ENCODE peak calls at places on chromosome 17, in nine cellular contexts. Y, M, S, O, V, I, G, D and H are unnamed samples.

GRCh38 chr17:16912021-16912962 is 59.6 kb downstream of the TNFRSF13B start:
- DNase-seq in V (no peak), Y (no peak), S (peak; percentile 86), G (no peak), M (no peak), I (no peak), O (no peak), D (no peak), H (no peak)

GRCh38 chr17:74259667-74260524 is 14.1 kb upstream of the DNAI2 start:
- DNase-seq in S (no peak), V (no peak), G (no peak), D (no peak), I (no peak), O (no peak), M (no peak), Y (no peak), H (no peak)

GRCh38 chr17:72126575-72127486 is 6.0 kb downstream of the SOX9 start:
- DNase-seq in S (no peak), I (no peak), O (no peak), V (peak; percentile 95), Y (no peak), M (no peak), G (no peak), D (no peak), H (no peak)

GRCh38 chr17:78925662-78926555 is 722 bp upstream of the TIMP2 start:
- DNase-seq in Y (no peak), O (peak; percentile 77), V (peak; percentile 52), I (peak; percentile 90), S (peak; percentile 98), G (peak; percentile 88), M (no peak), D (no peak), H (no peak)

GRCh38 chr17:3763777-3764170 is 37.2 kb downstream of the ITGAE start:
- DNase-seq in V (no peak), Y (no peak), S (no peak), I (no peak), M (no peak), O (no peak), G (no peak), D (no peak), H (no peak)

GRCh38 chr17:31597646-31598387 is 206.3 kb downstream of the RAB11FIP4 start:
- DNase-seq in V (no peak), O (no peak), S (no peak), Y (no peak), M (no peak), G (no peak), D (no peak), I (no peak), H (no peak)

GRCh38 chr17:32100971-32101631 is 41.2 kb upstream of the RHOT1 start:
- DNase-seq in M (no peak), D (no peak), V (no peak), G (no peak), O (no peak), I (no peak), S (no peak), Y (no peak), H (no peak)

GRCh38 chr17:35243459-35244204 is 760 bp downstream of the SLFN5 start:
- DNase-seq in I (peak; percentile 66), V (no peak), G (peak; percentile 61), O (peak; percentile 62), M (no peak), D (peak; percentile 15), S (peak; percentile 94), Y (no peak), H (peak; percentile 43)

GRCh38 chr17:9456265-9456664 is 119.4 kb downstream of the STX8 start:
- DNase-seq in G (peak; percentile 51), V (peak; percentile 25), I (no peak), Y (no peak), S (no peak), D (no peak), M (no peak), O (no peak), H (peak; percentile 19)

DNA sequence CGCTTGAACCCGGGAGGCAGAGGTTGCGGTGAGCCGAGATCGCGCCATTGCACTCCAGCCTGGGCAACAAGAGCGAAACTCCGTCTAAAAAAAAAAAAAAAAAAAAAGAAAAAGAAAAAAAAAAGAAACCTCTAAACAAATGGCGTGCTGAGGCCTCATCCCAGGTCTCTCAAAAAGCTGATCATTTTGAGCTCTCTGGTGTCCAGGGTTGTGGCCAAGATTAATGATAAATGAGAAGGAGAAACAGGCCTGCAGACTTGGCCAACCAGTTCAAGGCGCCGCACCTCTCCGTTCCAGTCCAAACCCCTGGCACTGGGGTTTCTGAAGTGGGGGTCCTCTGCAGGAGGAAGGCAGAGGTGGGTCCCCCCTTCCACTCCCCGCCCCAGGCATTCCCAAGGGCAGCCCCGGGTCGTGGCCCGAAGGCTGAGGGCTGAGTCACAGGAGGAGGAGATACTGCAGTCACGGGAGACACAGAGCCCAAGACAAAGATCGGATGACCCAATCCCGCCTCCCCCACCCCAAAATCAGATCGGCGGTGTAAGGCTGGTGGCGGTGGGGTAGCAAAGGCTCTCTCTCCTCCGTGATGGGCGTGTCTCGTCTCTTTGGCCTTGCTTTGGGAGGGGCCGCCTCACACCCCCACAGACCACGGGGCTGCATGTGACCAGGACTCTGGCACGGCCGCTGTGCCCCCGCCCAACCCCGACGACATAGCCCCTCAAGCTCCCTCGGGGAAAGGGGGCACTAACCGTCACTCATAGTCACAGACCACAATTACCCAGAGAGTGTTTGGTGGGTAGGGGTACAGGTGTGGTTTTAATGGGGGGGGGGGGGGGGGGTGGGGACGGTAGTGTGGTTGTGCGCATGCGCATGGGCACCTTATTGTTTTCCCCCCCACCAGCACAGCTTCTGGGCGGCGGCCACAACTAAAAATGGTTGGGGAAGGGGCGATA is 1.1 kb downstream of the VAT1 start:
- DNase-seq in M (no peak), O (peak; percentile 84), D (peak; percentile 37), V (peak; percentile 63), S (peak; percentile 96), Y (no peak), I (peak; percentile 84), G (peak; percentile 82), H (peak; percentile 81)
- TF ChIP-seq POLR2A in M (no peak), O (no peak), D (no peak), V (peak; percentile 47), S (no peak), Y (no peak), I (peak; percentile 59), G (peak; percentile 27), H (peak; percentile 16)

DNA sequence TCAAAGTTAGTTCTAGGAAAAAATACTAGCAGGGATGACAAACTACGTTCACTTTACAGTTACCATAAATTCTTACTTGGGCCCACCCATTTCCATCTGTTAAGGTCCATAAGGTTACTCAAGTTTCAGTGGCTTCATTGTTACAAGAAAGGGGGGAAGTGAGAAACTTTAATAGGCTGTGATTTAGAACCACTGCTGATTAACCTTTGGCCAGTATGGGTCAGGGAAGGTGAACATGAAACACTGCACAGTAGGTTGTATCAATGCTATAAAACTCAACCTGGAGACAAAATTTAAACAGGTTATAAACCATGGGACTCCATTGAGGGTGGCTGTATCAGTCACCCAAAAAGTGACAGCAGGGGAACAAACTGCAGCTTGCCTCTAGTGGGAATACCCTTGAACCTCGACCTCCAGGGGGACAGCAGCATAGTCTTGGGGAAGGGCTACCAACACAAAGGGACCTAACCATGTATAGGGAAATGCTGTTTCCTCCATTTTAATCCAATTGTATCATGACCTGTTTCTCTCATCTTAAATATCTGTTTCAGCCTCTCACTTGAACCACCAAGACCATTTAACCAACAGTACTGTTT is 10.4 kb downstream of the PTRH2 start:
- DNase-seq in S (no peak), M (no peak), V (no peak), D (no peak), I (no peak), Y (peak; percentile 13), O (no peak), G (no peak), H (no peak)
- TF ChIP-seq POLR2A in S (no peak), M (peak; percentile 61), V (no peak), D (peak; percentile 12), I (no peak), Y (peak; percentile 45), O (no peak), G (no peak), H (no peak)

GRCh38 chr17:44006581-44007345 is 2.3 kb downstream of the NAGS start:
- DNase-seq in Y (peak; percentile 73), I (peak; percentile 96), O (peak; percentile 96), S (peak; percentile 99), V (no peak), M (peak; percentile 97), D (peak; percentile 96), G (peak; percentile 98), H (peak; percentile 94)
- TF ChIP-seq POLR2A in Y (peak; percentile 8), I (peak; percentile 32), O (no peak), S (peak; percentile 26), V (no peak), M (no peak), D (no peak), G (peak; percentile 30), H (no peak)

GRCh38 chr17:12665263-12666210 is at the start of gene MYOCD:
- DNase-seq in G (peak; percentile 72), S (no peak), Y (no peak), D (peak; percentile 42), I (no peak), O (no peak), M (peak; percentile 42), V (no peak), H (no peak)
- TF ChIP-seq POLR2A in G (peak; percentile 49), S (no peak), Y (no peak), D (no peak), I (no peak), O (no peak), M (no peak), V (no peak), H (no peak)

GRCh38 chr17:76444518-76445311 is 8.2 kb downstream of the UBE2O start:
- DNase-seq in M (no peak), O (no peak), G (no peak), I (no peak), Y (no peak), V (no peak), S (no peak), D (no peak), H (no peak)

GRCh38 chr17:76445697-76446448 is 7.1 kb downstream of the UBE2O start:
- DNase-seq in I (no peak), G (no peak), Y (no peak), V (no peak), O (no peak), S (no peak), M (no peak), D (no peak), H (no peak)

GRCh38 chr17:76449126-76449525 is 3.8 kb downstream of the UBE2O start:
- DNase-seq in Y (no peak), G (no peak), I (no peak), V (no peak), M (no peak), D (no peak), O (no peak), S (no peak), H (no peak)

GRCh38 chr17:76447931-76448652 is 4.9 kb downstream of the UBE2O start:
- DNase-seq in Y (no peak), M (no peak), O (no peak), I (no peak), G (peak; percentile 63), D (no peak), S (no peak), V (no peak), H (no peak)

GRCh38 chr17:76446449-76447231 is 6.3 kb downstream of the UBE2O start:
- DNase-seq in D (no peak), S (no peak), O (peak; percentile 20), V (peak; percentile 84), I (peak; percentile 20), Y (no peak), M (no peak), G (no peak), H (no peak)
- TF ChIP-seq POLR2A in D (no peak), S (no peak), O (no peak), V (no peak), I (no peak), Y (no peak), M (no peak), G (no peak), H (no peak)